ENCODE peak calls at places on chromosomes 16 and 17, in five cellular contexts. G is HCT116, D is BE2C, K is NCI-H2107, M is neural crest cell. C is an unnamed sample.

GRCh38 chr17:64028874-64029464 is 8.5 kb upstream of the ICAM2 start:
- DNase-seq in K (peak; percentile 33), D (peak; percentile 71), G (peak; percentile 66), M (peak; percentile 67), C (peak; percentile 7)

GRCh38 chr17:41695954-41696720 is 7.5 kb downstream of the EIF1 start:
- DNase-seq in G (peak; percentile 53), M (peak; percentile 69), D (peak; percentile 85), K (peak; percentile 68), C (peak; percentile 9)

GRCh38 chr17:77734371-77735050 is 224.0 kb upstream of the TNRC6C start:
- DNase-seq in K (peak; percentile 75), M (no peak), D (peak; percentile 98), G (no peak), C (peak; percentile 57)

GRCh38 chr16:81277681-81278080 is 37.1 kb upstream of the GAN start:
- DNase-seq in G (no peak), M (no peak), D (no peak), K (no peak), C (no peak)

GRCh38 chr17:2215616-2216364 is 87.8 kb downstream of the SMG6 start:
- DNase-seq in D (peak; percentile 21), M (no peak), K (no peak), G (no peak), C (no peak)

GRCh38 chr17:74532115-74532514 is 840 bp upstream of the CD300LB start:
- DNase-seq in D (peak; percentile 36), K (no peak), M (no peak), G (no peak), C (no peak)

GRCh38 chr16:11884035-11884434 is 31.7 kb downstream of the GSPT1 start:
- DNase-seq in D (no peak), G (no peak), M (no peak), K (no peak), C (no peak)

GRCh38 chr17:51486091-51486490 is 225.7 kb downstream of the UTP18 start:
- DNase-seq in D (peak; percentile 27), M (no peak), K (no peak), G (no peak), C (no peak)

GRCh38 chr17:32007463-32008298 is 498 bp downstream of the LRRC37B start:
- DNase-seq in M (peak; percentile 41), K (no peak), D (peak; percentile 30), G (no peak), C (no peak)

GRCh38 chr17:70123193-70123592 is 46.1 kb upstream of the KCNJ2 start:
- DNase-seq in G (no peak), M (no peak), K (no peak), D (no peak), C (no peak)

GRCh38 chr17:18035704-18036103 is 3.3 kb downstream of the ATPAF2 start:
- DNase-seq in D (no peak), K (no peak), M (no peak), G (no peak), C (no peak)

GRCh38 chr16:55567382-55567781 is 898 bp downstream of the CAPNS2 start:
- DNase-seq in K (no peak), G (no peak), D (no peak), M (no peak), C (no peak)

GRCh38 chr17:58254803-58255202 is 16.4 kb downstream of the LPO start:
- DNase-seq in M (no peak), G (peak; percentile 22), K (no peak), D (no peak), C (no peak)

GRCh38 chr17:66948061-66948750 is 16.3 kb upstream of the CACNG4 start:
- DNase-seq in K (no peak), G (no peak), M (no peak), D (peak; percentile 3), C (no peak)

GRCh38 chr17:27560668-27561067 is 70.3 kb upstream of the LGALS9 start:
- DNase-seq in M (no peak), D (no peak), G (no peak), K (no peak), C (no peak)

GRCh38 chr17:81630274-81630673 is 6.6 kb downstream of the NPLOC4 start:
- DNase-seq in K (no peak), G (no peak), D (no peak), M (no peak), C (no peak)

GRCh38 chr16:66264311-66265105 is 102.0 kb upstream of the CDH5 start:
- DNase-seq in D (no peak), M (no peak), K (no peak), G (no peak), C (no peak)

GRCh38 chr17:55453836-55454557 is 32.4 kb upstream of the MMD start:
- DNase-seq in D (no peak), M (no peak), G (no peak), K (no peak), C (no peak)

GRCh38 chr17:43873091-43873490 is 26.1 kb downstream of the CD300LG start:
- DNase-seq in M (no peak), G (no peak), D (no peak), K (no peak), C (no peak)

C was measured in NCI-H187.